ENCODE peak calls at places on chromosomes 1 and 21, in four cellular contexts. D is fibroblast of the conjunctiva; J is NB4; C is central memory CD4-positive, alpha-beta T cell. X is an unnamed sample.

GRCh38 chr1:229339520-229339919 is 3.3 kb downstream of the CCSAP start:
- DNase-seq in D (no peak), J (peak), C (no peak), X (no peak)

GRCh38 chr1:6889875-6890480 is 104.7 kb downstream of the CAMTA1 start:
- DNase-seq in D (peak), J (peak), C (peak), X (peak)

GRCh38 chr1:116950497-116951174 is 40.9 kb downstream of the PTGFRN start:
- DNase-seq in D (peak), J (no peak), C (no peak), X (no peak)

GRCh38 chr1:243963566-243963965 is 87.5 kb upstream of the ZBTB18 start:
- DNase-seq in D (no peak), J (peak), C (no peak), X (no peak)

GRCh38 chr1:245240648-245241165 is 85.9 kb downstream of the KIF26B start:
- DNase-seq in D (no peak), J (no peak), C (no peak), X (no peak)

GRCh38 chr1:38815903-38816627 is 43.5 kb downstream of the RRAGC start:
- DNase-seq in D (no peak), J (peak), C (no peak), X (peak)

GRCh38 chr1:43444827-43445225 is 8.9 kb downstream of the HYI start:
- DNase-seq in D (no peak), J (no peak), C (no peak), X (peak)

GRCh38 chr1:64495878-64496277 is 25.9 kb downstream of the CACHD1 start:
- DNase-seq in D (no peak), J (no peak), C (no peak), X (no peak)

GRCh38 chr1:23451452-23451851 is 26.9 kb upstream of the TCEA3 start:
- DNase-seq in D (no peak), J (no peak), C (no peak), X (no peak)

GRCh38 chr1:86375688-86376087 is 20.4 kb downstream of the ODF2L start:
- DNase-seq in D (no peak), J (peak), C (no peak), X (no peak)

GRCh38 chr1:246961939-246962373 is 30.2 kb upstream of the AHCTF1 start:
- DNase-seq in D (no peak), J (peak), C (no peak), X (no peak)

GRCh38 chr1:1895456-1896333 is 4.8 kb upstream of the GNB1 start:
- DNase-seq in D (no peak), J (peak), C (no peak), X (no peak)

GRCh38 chr21:40049959-40050290 is 182.7 kb downstream of the PCP4 start:
- DNase-seq in D (no peak), J (no peak), C (no peak), X (no peak)

GRCh38 chr1:215083408-215083961 is 948 bp downstream of the KCNK2 start:
- DNase-seq in D (no peak), J (no peak), C (no peak), X (peak)

GRCh38 chr21:32415999-32416398 is 3.5 kb downstream of the EVA1C start:
- DNase-seq in D (no peak), J (no peak), C (no peak), X (no peak)

GRCh38 chr1:97308131-97308530 is 586.5 kb downstream of the PTBP2 start:
- DNase-seq in D (no peak), J (no peak), C (no peak), X (no peak)

GRCh38 chr1:117639741-117640140 is 33.9 kb downstream of the TENT5C start:
- DNase-seq in D (no peak), J (no peak), C (no peak), X (no peak)

GRCh38 chr1:67759692-67760029 is 73.6 kb downstream of the GNG12 start:
- DNase-seq in D (no peak), J (no peak), C (no peak), X (no peak)

GRCh38 chr1:16324456-16324890 is 27.8 kb downstream of the FBXO42 start:
- DNase-seq in D (peak), J (no peak), C (no peak), X (no peak)

X was measured in NCI-H82.